ENCODE peak calls at places on chromosomes 3 and 15, in nine cellular contexts. N, X, A, D, L, E, U, G and M are unnamed samples. For H3K27me3 and H3K4me1, the result is how much of the 10 kb centered on the place peaks cover.

GRCh38 chr3:61947456-61947855 is 386.1 kb downstream of the PTPRG start:
- DNase-seq in N (no peak), X (no peak), A (no peak), D (no peak), L (no peak), E (no peak), U (no peak), G (no peak), M (peak)

GRCh38 chr3:153746211-153746610 is 375.0 kb upstream of the ARHGEF26 start:
- DNase-seq in N (no peak), X (no peak), A (no peak), D (no peak), L (no peak), E (no peak), U (no peak), G (no peak), M (no peak)

GRCh38 chr15:26771168-26771916 is 1.5 kb downstream of the GABRB3 start:
- DNase-seq in N (peak), X (peak), A (no peak), D (no peak), L (no peak), E (peak), U (no peak), G (peak), M (peak)

GRCh38 chr3:187714404-187714979 is 12.1 kb upstream of the RTP2 start:
- DNase-seq in N (peak), X (no peak), A (no peak), D (peak), L (peak), E (peak), U (peak), G (peak), M (peak)

GRCh38 chr3:4119119-4119518 is 184.1 kb upstream of the SETMAR start:
- DNase-seq in N (no peak), X (no peak), A (no peak), D (no peak), L (no peak), E (peak), U (no peak), G (no peak), M (no peak)

GRCh38 chr3:34504755-34505154 is 706.3 kb downstream of the PDCD6IP start:
- DNase-seq in N (no peak), X (no peak), A (no peak), D (no peak), L (no peak), E (no peak), U (no peak), G (no peak), M (no peak)

GRCh38 chr3:102400766-102401165 is 34.0 kb upstream of the ZPLD1 start:
- DNase-seq in N (no peak), X (no peak), A (no peak), D (no peak), L (peak), E (no peak), U (no peak), G (no peak), M (no peak)

GRCh38 chr15:27468151-27468556 is 497.2 kb downstream of the GABRG3 start:
- DNase-seq in N (no peak), X (no peak), A (no peak), D (no peak), L (no peak), E (no peak), U (no peak), G (no peak), M (no peak)

GRCh38 chr3:195173696-195174095 is 97.3 kb downstream of the XXYLT1 start:
- DNase-seq in N (no peak), X (no peak), A (no peak), D (no peak), L (no peak), E (no peak), U (no peak), G (no peak), M (no peak)

GRCh38 chr15:75153084-75153483 is 48.6 kb upstream of the C15orf39 start:
- DNase-seq in N (peak), X (no peak), A (no peak), D (no peak), L (no peak), E (peak), U (no peak), G (peak), M (no peak)

GRCh38 chr3:45640724-45641361 is 46.3 kb downstream of the LIMD1 start:
- DNase-seq in N (no peak), X (peak), A (no peak), D (no peak), L (no peak), E (no peak), U (no peak), G (no peak), M (peak)

GRCh38 chr3:7171493-7171892 is 310.6 kb downstream of the GRM7 start:
- DNase-seq in N (no peak), X (no peak), A (no peak), D (no peak), L (no peak), E (no peak), U (no peak), G (no peak), M (no peak)

GRCh38 chr15:69700380-69700779 is 247.8 kb downstream of the RPLP1 start:
- DNase-seq in N (no peak), X (no peak), A (no peak), D (no peak), L (no peak), E (no peak), U (no peak), G (no peak), M (no peak)

GRCh38 chr15:41703120-41703519 is 42.9 kb downstream of the MGA start:
- DNase-seq in N (no peak), X (no peak), A (no peak), D (no peak), L (no peak), E (no peak), U (no peak), G (no peak), M (no peak)

GRCh38 chr3:160756907-160757623 is 1.0 kb downstream of the PPM1L start:
- DNase-seq in N (no peak), X (peak), A (peak), D (peak), L (no peak), E (peak), U (peak), G (no peak), M (peak)

GRCh38 chr15:98548172-98548971 is 100.0 kb upstream of the IGF1R start:
- DNase-seq in N (peak), X (peak), A (peak), D (peak), L (peak), E (peak), U (peak), G (no peak), M (peak)

GRCh38 chr3:25143356-25143704 is 284.7 kb upstream of the RARB start:
- DNase-seq in N (no peak), X (no peak), A (no peak), D (no peak), L (peak), E (peak), U (no peak), G (no peak), M (no peak)

GRCh38 chr15:63372018-63372705 is 9.5 kb downstream of the CA12 start:
- DNase-seq in N (peak), X (no peak), A (no peak), D (no peak), L (peak), E (no peak), U (no peak), G (no peak), M (peak)

GRCh38 chr3:193391902-193392301 is 13.3 kb upstream of the ATP13A5 start:
- DNase-seq in N (peak), X (no peak), A (no peak), D (no peak), L (peak), E (peak), U (no peak), G (no peak), M (peak)

GRCh38 chr3:2661078-2661477 is 449.1 kb downstream of the IL5RA start:
- DNase-seq in N (no peak), X (no peak), A (no peak), D (no peak), L (no peak), E (no peak), U (no peak), G (no peak), M (no peak)

GRCh38 chr3:10746684-10747083 is 69.3 kb upstream of the SLC6A11 start:
- DNase-seq in N (no peak), X (no peak), A (no peak), D (no peak), L (no peak), E (no peak), U (no peak), G (no peak), M (no peak)

GRCh38 chr3:114903213-114903612 is 243.9 kb downstream of the ZBTB20 start:
- DNase-seq in N (no peak), X (no peak), A (no peak), D (no peak), L (no peak), E (no peak), U (no peak), G (no peak), M (no peak)
- H3K27ac ChIP-seq in N (no peak), X (no peak), A (no peak), D (no peak), L (no peak), E (no peak), U (peak), G (peak), M (peak)

DNA sequence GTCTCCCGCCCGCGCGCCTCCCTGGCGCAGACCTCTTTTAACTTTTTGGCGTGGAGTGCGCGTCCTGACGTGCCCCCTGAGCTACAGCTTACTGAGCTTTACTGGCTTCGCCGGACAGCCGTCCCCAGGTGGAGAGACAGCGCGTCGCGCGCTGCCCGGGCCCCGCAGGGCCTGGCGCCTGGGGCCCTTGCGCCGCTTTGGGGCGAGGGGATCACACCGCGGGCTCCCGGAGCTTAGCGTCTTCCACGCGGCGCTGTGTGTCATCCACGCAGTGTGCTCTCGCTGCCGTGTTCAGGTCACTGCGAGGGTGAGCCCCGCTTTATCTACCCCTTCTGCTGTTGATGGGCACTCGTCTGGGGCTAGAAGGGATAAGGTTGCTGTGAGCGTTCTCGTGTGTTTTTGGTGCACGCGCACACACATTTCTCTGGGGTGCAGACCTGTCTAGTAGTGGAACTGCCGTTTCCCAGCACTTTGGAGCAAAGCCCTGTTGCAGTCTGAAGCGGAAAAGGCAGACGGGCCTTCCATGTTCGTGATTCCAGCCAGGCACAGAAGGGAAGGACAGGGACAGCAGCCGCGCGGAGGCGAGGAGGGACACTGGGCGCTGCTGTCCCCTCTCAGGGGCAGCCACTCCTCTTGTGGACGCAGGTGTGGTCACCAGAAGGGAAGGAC is 33.1 kb upstream of the ALDH1L1 start:
- DNase-seq in N (no peak), X (no peak), A (no peak), D (no peak), L (no peak), E (peak), U (no peak), G (no peak), M (no peak)
- H3K27me3 ChIP-seq in N (under half), X (under half), A (half or more), D (under half), L (under half), E (under half), U (under half), G (under half), M (under half)

DNA sequence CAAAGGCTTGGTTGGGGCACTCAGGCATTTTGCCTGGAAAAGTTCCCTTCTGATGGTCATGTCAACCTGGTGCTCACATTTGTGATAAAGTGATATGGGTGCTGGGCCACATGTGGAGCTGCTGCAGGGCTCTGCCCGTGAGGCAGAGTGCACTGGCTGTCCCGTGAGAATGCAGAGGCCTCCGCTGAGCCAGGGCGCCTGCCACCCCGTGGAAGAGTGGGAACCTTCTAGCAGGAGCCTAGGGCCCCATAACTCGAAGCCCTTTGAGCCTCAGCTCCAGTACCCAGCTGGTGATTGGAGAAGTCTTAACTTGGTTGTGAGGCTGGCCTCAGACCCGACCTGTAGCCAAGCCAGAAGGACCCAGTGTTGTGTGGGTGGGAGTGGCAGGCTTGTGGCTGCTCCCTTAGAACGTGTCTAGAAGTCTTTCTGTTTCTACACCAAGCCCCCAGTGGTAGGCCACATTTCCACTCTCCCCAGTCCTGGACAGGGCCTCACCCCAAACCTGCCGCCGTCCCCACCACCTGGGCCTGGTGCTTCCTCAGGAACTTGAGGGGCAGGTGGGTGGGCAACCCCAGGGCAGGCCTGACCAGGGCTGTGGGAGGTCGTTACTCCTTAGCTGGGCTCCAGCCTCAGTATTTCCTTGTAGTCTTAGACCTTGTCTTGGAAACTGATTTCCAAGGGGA is 19.7 kb downstream of the SEC61A1 start:
- DNase-seq in N (no peak), X (peak), A (peak), D (peak), L (no peak), E (no peak), U (no peak), G (no peak), M (no peak)
- H3K4me1 ChIP-seq in N (under half), X (under half), A (under half), D (under half), L (under half), E (under half), U (under half), G (under half), M (under half)

GRCh38 chr3:14467723-14468620 is 65.6 kb downstream of the SLC6A6 start:
- DNase-seq in N (peak), X (no peak), A (no peak), D (peak), L (no peak), E (peak), U (no peak), G (peak), M (peak)

GRCh38 chr3:14465425-14465824 is 63.0 kb downstream of the SLC6A6 start:
- DNase-seq in N (no peak), X (no peak), A (no peak), D (no peak), L (no peak), E (no peak), U (no peak), G (no peak), M (no peak)

GRCh38 chr3:14466179-14466903 is 63.9 kb downstream of the SLC6A6 start:
- DNase-seq in N (no peak), X (no peak), A (no peak), D (no peak), L (no peak), E (no peak), U (no peak), G (no peak), M (no peak)

GRCh38 chr3:14471690-14472089 is 68.5 kb downstream of the GRIP2 start:
- DNase-seq in N (no peak), X (no peak), A (no peak), D (no peak), L (no peak), E (no peak), U (no peak), G (no peak), M (no peak)

GRCh38 chr3:14468621-14468981 is 66.2 kb downstream of the SLC6A6 start:
- DNase-seq in N (no peak), X (no peak), A (no peak), D (no peak), L (no peak), E (no peak), U (no peak), G (no peak), M (no peak)
- H3K27ac ChIP-seq in N (no peak), X (no peak), A (no peak), D (no peak), L (no peak), E (no peak), U (no peak), G (no peak), M (no peak)